ENCODE peak calls at places on chromosomes 11 and 22, in nine cellular contexts. A is naive thymus-derived CD4-positive, alpha-beta T cell; W is esophagus squamous epithelium; F is anterior cingulate cortex; Y is NCI-H146; R is stimulated activated CD8-positive, alpha-beta memory T cell treated with anti-CD3 and anti-CD28 coated beads, Interleukin-4, amount 100 ng/mL, for 24 hours; N is T-helper 1 cell; B is activated CD4-positive, alpha-beta T cell treated with anti-CD3 and anti-CD28 coated beads for 4 hours; M is dorsolateral prefrontal cortex. Z is an unnamed sample.

GRCh38 chr11:40647290-40647689 is 812.2 kb downstream of the LRRC4C start:
- DNase-seq in A (no peak), W (no peak), F (no peak), Y (no peak), R (no peak), N (no peak), B (no peak), M (no peak), Z (no peak)

GRCh38 chr11:31808721-31809542 is 2.2 kb downstream of the PAX6 start:
- DNase-seq in A (no peak), W (no peak), F (no peak), Y (no peak), R (no peak), N (no peak), B (no peak), M (no peak), Z (no peak)

GRCh38 chr11:60840711-60841430 is 1.0 kb upstream of the CCDC86 start:
- DNase-seq in A (no peak), W (no peak), F (no peak), Y (no peak), R (no peak), N (no peak), B (no peak), M (no peak), Z (no peak)

GRCh38 chr11:16363709-16364108 is 7.4 kb upstream of the SOX6 start:
- DNase-seq in A (no peak), W (no peak), F (no peak), Y (no peak), R (no peak), N (no peak), B (no peak), M (no peak), Z (no peak)

GRCh38 chr11:61567286-61568061 is 13.4 kb downstream of the SYT7 start:
- DNase-seq in A (peak), W (no peak), F (no peak), Y (peak), R (peak), N (peak), B (peak), M (peak), Z (peak)

GRCh38 chr11:90823446-90823845 is 600.6 kb upstream of the CHORDC1 start:
- DNase-seq in A (no peak), W (no peak), F (no peak), Y (no peak), R (no peak), N (no peak), B (no peak), M (no peak), Z (no peak)

GRCh38 chr22:45320326-45320976 is 10.7 kb downstream of the FAM118A start:
- DNase-seq in A (no peak), W (no peak), F (no peak), Y (no peak), R (no peak), N (no peak), B (no peak), M (no peak), Z (no peak)

GRCh38 chr22:23070418-23071162 is at the start of gene GNAZ:
- DNase-seq in A (no peak), W (no peak), F (no peak), Y (peak), R (no peak), N (no peak), B (peak), M (no peak), Z (no peak)

GRCh38 chr11:57424802-57425564 is 1.9 kb downstream of the SLC43A3 start:
- DNase-seq in A (peak), W (no peak), F (no peak), Y (peak), R (peak), N (peak), B (peak), M (no peak), Z (no peak)

GRCh38 chr22:38935023-38935422 is 22.4 kb upstream of the APOBEC3A start:
- DNase-seq in A (no peak), W (no peak), F (no peak), Y (peak), R (no peak), N (no peak), B (no peak), M (no peak), Z (no peak)

GRCh38 chr11:80980221-80980620 is 1539.4 kb upstream of the TENM4 start:
- DNase-seq in A (no peak), W (no peak), F (no peak), Y (no peak), R (no peak), N (no peak), B (no peak), M (no peak), Z (no peak)

GRCh38 chr11:74650498-74650897 is 58.1 kb downstream of the POLD3 start:
- DNase-seq in A (no peak), W (no peak), F (no peak), Y (no peak), R (no peak), N (no peak), B (no peak), M (no peak), Z (no peak)

GRCh38 chr22:19410941-19411689 is 20.4 kb downstream of the HIRA start:
- DNase-seq in A (no peak), W (no peak), F (no peak), Y (no peak), R (no peak), N (no peak), B (no peak), M (no peak), Z (no peak)

GRCh38 chr11:68684385-68685356 is at the start of gene GAL:
- DNase-seq in A (no peak), W (no peak), F (no peak), Y (peak), R (no peak), N (no peak), B (no peak), M (no peak), Z (no peak)

GRCh38 chr11:35187996-35188395 is 49.0 kb downstream of the CD44 start:
- DNase-seq in A (no peak), W (no peak), F (no peak), Y (no peak), R (no peak), N (no peak), B (no peak), M (no peak), Z (no peak)

GRCh38 chr22:42793848-42794405 is 63.1 kb downstream of the ARFGAP3 start:
- DNase-seq in A (no peak), W (no peak), F (no peak), Y (no peak), R (no peak), N (no peak), B (no peak), M (no peak), Z (no peak)

GRCh38 chr22:46735747-46736608 is 2.1 kb downstream of the CERK start:
- DNase-seq in A (no peak), W (no peak), F (no peak), Y (no peak), R (no peak), N (no peak), B (no peak), M (no peak), Z (no peak)

GRCh38 chr22:48139776-48140175 is 1377.3 kb downstream of the TBC1D22A start:
- DNase-seq in A (no peak), W (no peak), F (no peak), Y (no peak), R (no peak), N (no peak), B (no peak), M (no peak), Z (no peak)

GRCh38 chr11:116233581-116233980 is 539.2 kb downstream of the BUD13 start:
- DNase-seq in A (no peak), W (no peak), F (no peak), Y (no peak), R (no peak), N (no peak), B (no peak), M (no peak), Z (no peak)

GRCh38 chr11:130775306-130776043 is 140.8 kb downstream of the SNX19 start:
- DNase-seq in A (no peak), W (no peak), F (no peak), Y (no peak), R (no peak), N (no peak), B (no peak), M (no peak), Z (no peak)

GRCh38 chr22:37270928-37271650 is 11.2 kb upstream of the CYTH4 start:
- DNase-seq in A (no peak), W (no peak), F (no peak), Y (no peak), R (no peak), N (no peak), B (no peak), M (no peak), Z (no peak)

GRCh38 chr22:30362632-30363281 is 6.0 kb downstream of the CCDC157 start:
- DNase-seq in A (no peak), W (no peak), F (no peak), Y (peak), R (no peak), N (no peak), B (no peak), M (no peak), Z (no peak)

GRCh38 chr11:16809901-16810668 is 71.6 kb downstream of the C11orf58 start:
- DNase-seq in A (no peak), W (no peak), F (no peak), Y (no peak), R (no peak), N (no peak), B (no peak), M (peak), Z (no peak)

GRCh38 chr11:15607361-15608036 is 492.8 kb downstream of the INSC start:
- DNase-seq in A (no peak), W (no peak), F (no peak), Y (no peak), R (no peak), N (no peak), B (no peak), M (no peak), Z (no peak)

GRCh38 chr22:25961699-25962098 is 207.6 kb upstream of the SEZ6L start:
- DNase-seq in A (no peak), W (no peak), F (no peak), Y (no peak), R (no peak), N (no peak), B (no peak), M (no peak), Z (no peak)

GRCh38 chr11:105935791-105936190 is 86.2 kb downstream of the MSANTD4 start:
- DNase-seq in A (no peak), W (no peak), F (no peak), Y (no peak), R (no peak), N (no peak), B (no peak), M (no peak), Z (no peak)

GRCh38 chr11:72225411-72225951 is 914 bp downstream of the INPPL1 start:
- DNase-seq in A (no peak), W (no peak), F (no peak), Y (no peak), R (peak), N (no peak), B (no peak), M (no peak), Z (peak)

GRCh38 chr11:10288316-10288715 is 5.7 kb downstream of the SBF2 start:
- DNase-seq in A (no peak), W (no peak), F (no peak), Y (peak), R (no peak), N (no peak), B (no peak), M (no peak), Z (no peak)

Z was measured in progenitor cell of endocrine pancreas.